ENCODE peak calls at places on chromosomes 16 and 17, in four cellular contexts. Q is hepatocyte, K is hippocampal formation, A is kidney. U is an unnamed sample.

GRCh38 chr16:52252680-52253079 is 294.3 kb downstream of the TOX3 start:
- DNase-seq in Q (no peak), K (no peak), A (no peak), U (no peak)

GRCh38 chr16:69078073-69078472 is 27.4 kb upstream of the HAS3 start:
- DNase-seq in Q (no peak), K (no peak), A (peak; percentile 12), U (no peak)

GRCh38 chr17:74151551-74152315 is 51.7 kb upstream of the RPL38 start:
- DNase-seq in Q (no peak), K (no peak), A (no peak), U (no peak)

GRCh38 chr17:76793775-76794174 is 55.9 kb downstream of the MFSD11 start:
- DNase-seq in Q (no peak), K (no peak), A (no peak), U (peak; percentile 78)

GRCh38 chr17:48299760-48300159 is 130.3 kb downstream of the SKAP1 start:
- DNase-seq in Q (no peak), K (no peak), A (no peak), U (no peak)

GRCh38 chr17:38915639-38915995 is 9.8 kb upstream of the LASP1NB start:
- DNase-seq in Q (no peak), K (no peak), A (peak; percentile 45), U (peak; percentile 54)

GRCh38 chr16:966035-966434 is 4.7 kb downstream of the LMF1 start:
- DNase-seq in Q (no peak), K (no peak), A (peak; percentile 51), U (no peak)

GRCh38 chr16:633336-634050 is 2.6 kb downstream of the METTL26 start:
- DNase-seq in Q (no peak), K (no peak), A (no peak), U (no peak)

GRCh38 chr17:29504711-29505110 is 62.1 kb downstream of the ABHD15 start:
- DNase-seq in Q (no peak), K (no peak), A (no peak), U (no peak)

GRCh38 chr17:31654936-31655335 is 204.1 kb downstream of the COPRS start:
- DNase-seq in Q (no peak), K (no peak), A (no peak), U (peak; percentile 96)

GRCh38 chr17:75181608-75182318 is 996 bp downstream of the SUMO2 start:
- DNase-seq in Q (peak; percentile 35), K (no peak), A (no peak), U (no peak)

GRCh38 chr17:333626-334396 is 18.8 kb downstream of the RPH3AL start:
- DNase-seq in Q (peak; percentile 52), K (peak; percentile 41), A (peak; percentile 92), U (peak; percentile 78)

GRCh38 chr16:79430129-79430789 is 170.3 kb downstream of the MAF start:
- DNase-seq in Q (no peak), K (no peak), A (no peak), U (no peak)

GRCh38 chr17:29111816-29112499 is 68.2 kb downstream of the MYO18A start:
- DNase-seq in Q (peak; percentile 79), K (no peak), A (no peak), U (peak; percentile 90)

GRCh38 chr17:15981646-15982580 is 17.6 kb downstream of the ZSWIM7 start:
- DNase-seq in Q (no peak), K (no peak), A (no peak), U (no peak)

GRCh38 chr17:15384142-15384803 is 42.9 kb upstream of the TEKT3 start:
- DNase-seq in Q (no peak), K (peak; percentile 35), A (peak; percentile 81), U (no peak)

GRCh38 chr17:48294989-48295892 is 134.8 kb downstream of the SKAP1 start:
- DNase-seq in Q (no peak), K (no peak), A (no peak), U (no peak)

GRCh38 chr17:32279933-32280716 is 14.5 kb downstream of the RHBDL3 start:
- DNase-seq in Q (no peak), K (no peak), A (no peak), U (no peak)

GRCh38 chr17:45923511-45924268 is 29.3 kb downstream of the MAPT start:
- DNase-seq in Q (peak; percentile 30), K (no peak), A (no peak), U (no peak)

GRCh38 chr17:67152824-67153223 is 92.2 kb downstream of the HELZ start:
- DNase-seq in Q (no peak), K (no peak), A (no peak), U (no peak)

GRCh38 chr17:28912281-28912937 is 9.5 kb upstream of the DHRS13 start:
- DNase-seq in Q (no peak), K (no peak), A (no peak), U (no peak)

GRCh38 chr17:82154881-82155331 is 56.9 kb upstream of the FASN start:
- DNase-seq in Q (no peak), K (no peak), A (peak; percentile 73), U (no peak)

GRCh38 chr17:41777579-41778188 is 8.8 kb downstream of the JUP start:
- DNase-seq in Q (peak; percentile 60), K (peak; percentile 25), A (peak; percentile 96), U (no peak)

GRCh38 chr16:82888616-82889015 is 261.8 kb downstream of the CDH13 start:
- DNase-seq in Q (peak; percentile 58), K (no peak), A (no peak), U (no peak)

GRCh38 chr17:67466251-67466650 is 89.2 kb downstream of the PITPNC1 start:
- DNase-seq in Q (no peak), K (no peak), A (no peak), U (no peak)

GRCh38 chr17:79391808-79392233 is 219.0 kb downstream of the RBFOX3 start:
- DNase-seq in Q (peak; percentile 86), K (peak; percentile 30), A (peak; percentile 89), U (peak; percentile 93)

GRCh38 chr16:88856122-88856827 is 472 bp downstream of the GALNS start:
- DNase-seq in Q (no peak), K (no peak), A (peak; percentile 87), U (no peak)

GRCh38 chr17:62017496-62017895 is 47.6 kb downstream of the MED13 start:
- DNase-seq in Q (no peak), K (no peak), A (no peak), U (no peak)